ENCODE peak calls at places on chromosomes 1 and 21, in six cellular contexts. O is dorsolateral prefrontal cortex, S is hepatocyte, J is tibial artery, Z is GM23248, T is adrenal gland. U is an unnamed sample.

GRCh38 chr1:243287652-243288051 is 31.8 kb downstream of the SDCCAG8 start:
- DNase-seq in O (no peak), S (no peak), J (no peak), Z (peak; percentile 89), T (no peak), U (peak; percentile 96)

GRCh38 chr21:28943631-28944030 is 49.0 kb downstream of the LTN1 start:
- DNase-seq in O (no peak), S (no peak), J (no peak), Z (peak; percentile 68), T (no peak), U (peak; percentile 2)

GRCh38 chr1:226029568-226030225 is 30.6 kb upstream of the SDE2 start:
- DNase-seq in O (no peak), S (no peak), J (no peak), Z (no peak), T (no peak), U (no peak)

GRCh38 chr1:236762410-236762809 is 32.7 kb upstream of the MTR start:
- DNase-seq in O (no peak), S (no peak), J (no peak), Z (peak; percentile 68), T (no peak), U (no peak)

GRCh38 chr1:28087614-28088167 is 719 bp downstream of the EYA3 start:
- DNase-seq in O (no peak), S (peak; percentile 32), J (no peak), Z (peak; percentile 47), T (peak; percentile 22), U (peak; percentile 9)

GRCh38 chr1:15261155-15262002 is 14.4 kb downstream of the FHAD1 start:
- DNase-seq in O (no peak), S (no peak), J (peak; percentile 75), Z (peak; percentile 59), T (peak; percentile 82), U (no peak)

GRCh38 chr1:12208764-12209494 is 20.9 kb upstream of the VPS13D start:
- DNase-seq in O (peak; percentile 81), S (peak; percentile 90), J (peak; percentile 90), Z (peak; percentile 77), T (peak; percentile 94), U (peak; percentile 33)

GRCh38 chr1:61055110-61055614 is 27.2 kb upstream of the NFIA start:
- DNase-seq in O (no peak), S (peak; percentile 58), J (no peak), Z (peak; percentile 26), T (no peak), U (no peak)

GRCh38 chr21:43323244-43324005 is 103.5 kb downstream of the SIK1 start:
- DNase-seq in O (peak; percentile 84), S (no peak), J (peak; percentile 95), Z (no peak), T (peak; percentile 70), U (no peak)

GRCh38 chr1:21050031-21050430 is 126.7 kb downstream of the EIF4G3 start:
- DNase-seq in O (no peak), S (no peak), J (no peak), Z (peak; percentile 29), T (no peak), U (peak; percentile 75)

GRCh38 chr1:212060632-212061472 is 25.3 kb downstream of the DTL start:
- DNase-seq in O (no peak), S (no peak), J (no peak), Z (peak; percentile 27), T (no peak), U (peak; percentile 44)

GRCh38 chr1:53984701-53985100 is 33.3 kb downstream of the LDLRAD1 start:
- DNase-seq in O (no peak), S (no peak), J (no peak), Z (no peak), T (no peak), U (no peak)

GRCh38 chr1:54371038-54371935 is 34.9 kb downstream of the SSBP3 start:
- DNase-seq in O (no peak), S (no peak), J (no peak), Z (no peak), T (peak; percentile 66), U (no peak)

GRCh38 chr1:153790282-153790995 is 15.2 kb downstream of the SLC27A3 start:
- DNase-seq in O (peak; percentile 72), S (peak; percentile 76), J (peak; percentile 97), Z (peak; percentile 90), T (peak; percentile 78), U (peak; percentile 60)

GRCh38 chr1:22955146-22955545 is 17.5 kb downstream of the LACTBL1 start:
- DNase-seq in O (no peak), S (no peak), J (no peak), Z (no peak), T (no peak), U (no peak)

GRCh38 chr1:156752843-156753486 is 1.5 kb upstream of the HDGF start:
- DNase-seq in O (no peak), S (no peak), J (peak; percentile 40), Z (peak; percentile 46), T (no peak), U (no peak)

GRCh38 chr1:216812966-216813365 is 89.7 kb upstream of the ESRRG start:
- DNase-seq in O (no peak), S (no peak), J (no peak), Z (peak; percentile 3), T (no peak), U (peak; percentile 46)

GRCh38 chr1:46288485-46289133 is 14.8 kb downstream of the LRRC41 start:
- DNase-seq in O (no peak), S (no peak), J (no peak), Z (peak; percentile 80), T (no peak), U (peak; percentile 57)

GRCh38 chr1:226404063-226404903 is 3.6 kb downstream of the PARP1 start:
- DNase-seq in O (no peak), S (no peak), J (no peak), Z (peak; percentile 32), T (no peak), U (peak; percentile 14)

GRCh38 chr1:227546055-227546454 is 17.3 kb upstream of the ZNF678 start:
- DNase-seq in O (no peak), S (no peak), J (no peak), Z (no peak), T (no peak), U (no peak)

GRCh38 chr1:156198831-156199349 is 5.0 kb downstream of the SLC25A44 start:
- DNase-seq in O (no peak), S (peak; percentile 18), J (peak; percentile 20), Z (no peak), T (no peak), U (no peak)

GRCh38 chr1:68974447-68974846 is 477.6 kb upstream of the DEPDC1 start:
- DNase-seq in O (no peak), S (no peak), J (no peak), Z (no peak), T (no peak), U (no peak)

GRCh38 chr1:10217748-10218441 is 7.5 kb downstream of the KIF1B start:
- DNase-seq in O (no peak), S (no peak), J (peak; percentile 9), Z (peak; percentile 82), T (no peak), U (peak; percentile 36)

GRCh38 chr1:115220340-115221030 is 117.6 kb downstream of the NGF start:
- DNase-seq in O (no peak), S (no peak), J (no peak), Z (no peak), T (no peak), U (peak; percentile 69)

GRCh38 chr1:233107130-233107529 is 156.7 kb downstream of the NTPCR start:
- DNase-seq in O (no peak), S (no peak), J (no peak), Z (peak; percentile 20), T (no peak), U (no peak)

GRCh38 chr1:5730272-5731109 is 261.7 kb downstream of the NPHP4 start:
- DNase-seq in O (peak; percentile 35), S (no peak), J (no peak), Z (no peak), T (no peak), U (no peak)

GRCh38 chr1:1371354-1371740 is 3.7 kb downstream of the AURKAIP1 start:
- DNase-seq in O (no peak), S (no peak), J (no peak), Z (peak; percentile 18), T (no peak), U (no peak)

DNA sequence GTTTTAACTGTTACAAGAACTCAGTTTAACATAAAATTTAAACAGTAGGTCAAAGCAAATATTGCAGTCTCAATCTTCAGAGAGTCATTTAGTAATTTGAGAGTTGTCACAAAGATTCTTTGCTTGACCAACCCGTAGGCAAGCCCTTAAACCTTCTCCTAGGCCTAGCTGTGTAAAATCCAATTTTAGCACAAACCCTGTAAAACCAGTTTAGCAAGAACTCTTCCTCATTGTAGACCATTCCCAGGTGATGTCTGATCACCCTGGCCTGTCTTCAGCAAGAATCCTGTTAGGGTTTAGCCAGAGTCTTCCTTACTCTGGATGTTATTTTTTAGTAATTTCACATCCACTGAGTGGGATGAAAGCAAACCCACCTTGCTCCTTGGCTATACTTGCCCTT is 30.1 kb downstream of the LRIG2 start:
- DNase-seq in O (no peak), S (no peak), J (no peak), Z (no peak), T (no peak), U (no peak)
- H3K27ac ChIP-seq in O (no peak overlapping the region), S (no peak overlapping the region), J (no peak overlapping the region), Z (no peak overlapping the region), T (no peak overlapping the region), U (no peak overlapping the region)

DNA sequence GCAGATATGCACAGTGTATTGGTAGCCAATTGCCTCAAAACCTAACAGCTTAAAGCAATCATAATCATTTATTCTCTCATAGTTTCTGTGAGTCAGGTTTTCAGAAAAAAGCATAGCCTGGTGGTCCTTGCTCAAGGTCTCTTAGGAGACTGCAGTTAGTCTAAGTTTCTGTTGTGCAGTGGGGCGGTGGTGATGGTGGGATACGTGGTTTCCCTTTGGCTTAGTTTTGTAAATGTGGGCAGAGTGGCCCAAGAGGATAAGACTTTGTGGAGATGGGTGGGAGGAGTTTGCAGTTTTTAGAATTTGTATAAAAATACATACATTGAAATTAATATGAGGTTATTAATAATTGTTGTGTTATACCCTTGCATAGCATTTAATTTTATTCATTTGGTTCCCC is 68.6 kb downstream of the NOS1AP start:
- DNase-seq in O (no peak), S (no peak), J (no peak), Z (no peak), T (no peak), U (no peak)
- H3K27ac ChIP-seq in O (no peak overlapping the region), S (no peak overlapping the region), J (no peak overlapping the region), Z (no peak overlapping the region), T (no peak overlapping the region), U (no peak overlapping the region)

DNA sequence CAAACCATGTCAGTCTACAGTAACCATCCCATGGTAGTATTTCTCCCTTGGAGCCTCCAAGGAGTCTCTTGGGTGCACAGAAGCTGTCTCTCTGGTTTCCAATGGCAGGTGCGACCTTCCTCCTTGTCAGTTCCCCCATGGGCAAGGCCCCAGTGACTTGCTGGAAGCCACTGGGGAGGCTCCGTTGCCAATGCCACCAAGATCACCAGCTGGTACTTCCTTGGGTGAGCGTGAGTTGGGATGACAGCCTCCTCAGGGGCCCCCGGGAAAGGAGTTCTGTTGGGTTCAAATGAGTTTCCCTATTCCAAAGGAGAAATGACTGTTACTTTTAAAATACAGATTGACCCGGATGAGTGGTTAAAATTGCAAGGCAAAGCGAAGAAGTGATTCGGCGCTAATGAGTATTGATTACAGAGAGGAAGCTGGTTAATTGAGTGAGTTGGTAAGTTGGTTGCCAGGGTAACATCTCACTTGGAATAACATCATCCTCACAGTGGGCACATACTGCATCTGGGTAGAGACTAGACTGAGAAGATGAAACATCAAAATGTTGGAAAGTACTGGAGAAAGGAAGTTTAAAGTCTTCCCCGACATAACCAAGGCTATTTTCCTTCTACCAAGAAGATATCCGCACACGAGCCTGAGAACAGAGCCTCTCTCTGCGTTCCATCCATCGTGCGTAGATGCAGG is 53.0 kb upstream of the LAPTM5 start:
- DNase-seq in O (no peak), S (no peak), J (no peak), Z (no peak), T (no peak), U (no peak)
- H3K27ac ChIP-seq in O (peak overlapping the region; percentile 1), S (peak overlapping the region; percentile 69), J (no peak overlapping the region), Z (no peak overlapping the region), T (no peak overlapping the region), U (peak overlapping the region; percentile 59)

GRCh38 chr1:19083081-19083480 is 126.6 kb upstream of the IFFO2 start:
- DNase-seq in O (no peak), S (no peak), J (no peak), Z (no peak), T (no peak), U (peak; percentile 88)
- H3K27ac ChIP-seq in O (no peak overlapping the region), S (no peak overlapping the region), J (no peak overlapping the region), Z (no peak overlapping the region), T (no peak overlapping the region), U (peak overlapping the region; percentile 45)